ENCODE peak calls at places on chromosomes 2 and 18, in six cellular contexts. One of them, this sample, is unnamed.

GRCh38 chr2:70643715-70644114 is 90.1 kb upstream of the TGFA start:
- DNase-seq in cardiac muscle cell: peak
- DNase-seq in thoracic aorta: no peak
- DNase-seq in fibroblast of pulmonary artery: no peak
- DNase-seq in fibroblast of lung: no peak
- DNase-seq in lower lobe of right lung: no peak
- DNase-seq in this sample: no peak

GRCh38 chr2:75787532-75788132 is 76.9 kb upstream of the GCFC2 start:
- DNase-seq in lower lobe of right lung: no peak
- DNase-seq in fibroblast of pulmonary artery: peak
- DNase-seq in fibroblast of lung: peak
- DNase-seq in thoracic aorta: no peak
- DNase-seq in cardiac muscle cell: peak
- DNase-seq in this sample: peak

GRCh38 chr2:135586148-135586547 is 54.9 kb downstream of the R3HDM1 start:
- DNase-seq in fibroblast of pulmonary artery: peak
- DNase-seq in cardiac muscle cell: no peak
- DNase-seq in lower lobe of right lung: no peak
- DNase-seq in fibroblast of lung: no peak
- DNase-seq in thoracic aorta: no peak
- DNase-seq in this sample: no peak

GRCh38 chr2:37770797-37771196 is 99.4 kb upstream of the CDC42EP3 start:
- DNase-seq in fibroblast of lung: no peak
- DNase-seq in cardiac muscle cell: no peak
- DNase-seq in fibroblast of pulmonary artery: no peak
- DNase-seq in thoracic aorta: no peak
- DNase-seq in lower lobe of right lung: no peak
- DNase-seq in this sample: no peak

GRCh38 chr18:65477450-65477849 is 273.4 kb upstream of the CDH7 start:
- DNase-seq in cardiac muscle cell: no peak
- DNase-seq in lower lobe of right lung: no peak
- DNase-seq in thoracic aorta: no peak
- DNase-seq in fibroblast of pulmonary artery: no peak
- DNase-seq in fibroblast of lung: no peak
- DNase-seq in this sample: no peak

GRCh38 chr18:22348521-22349316 is 69.0 kb downstream of the CTAGE1 start:
- DNase-seq in lower lobe of right lung: peak
- DNase-seq in fibroblast of pulmonary artery: peak
- DNase-seq in thoracic aorta: no peak
- DNase-seq in cardiac muscle cell: peak
- DNase-seq in fibroblast of lung: peak
- DNase-seq in this sample: peak

GRCh38 chr2:128628996-128629395 is 310.3 kb upstream of the HS6ST1 start:
- DNase-seq in cardiac muscle cell: no peak
- DNase-seq in fibroblast of pulmonary artery: no peak
- DNase-seq in thoracic aorta: no peak
- DNase-seq in fibroblast of lung: no peak
- DNase-seq in lower lobe of right lung: no peak
- DNase-seq in this sample: no peak

GRCh38 chr18:22230403-22231042 is 61.1 kb downstream of the GATA6 start:
- DNase-seq in fibroblast of lung: peak
- DNase-seq in thoracic aorta: no peak
- DNase-seq in lower lobe of right lung: no peak
- DNase-seq in cardiac muscle cell: peak
- DNase-seq in fibroblast of pulmonary artery: peak
- DNase-seq in this sample: peak

GRCh38 chr2:104885119-104885777 is 31.3 kb downstream of the POU3F3 start:
- DNase-seq in fibroblast of lung: no peak
- DNase-seq in cardiac muscle cell: no peak
- DNase-seq in lower lobe of right lung: no peak
- DNase-seq in thoracic aorta: no peak
- DNase-seq in fibroblast of pulmonary artery: no peak
- DNase-seq in this sample: no peak

GRCh38 chr18:37175727-37176126 is 346.8 kb downstream of the KIAA1328 start:
- DNase-seq in thoracic aorta: no peak
- DNase-seq in cardiac muscle cell: no peak
- DNase-seq in fibroblast of lung: no peak
- DNase-seq in fibroblast of pulmonary artery: no peak
- DNase-seq in lower lobe of right lung: no peak
- DNase-seq in this sample: no peak

GRCh38 chr2:191795711-191796110 is 51.2 kb downstream of the CAVIN2 start:
- DNase-seq in thoracic aorta: no peak
- DNase-seq in cardiac muscle cell: no peak
- DNase-seq in fibroblast of lung: no peak
- DNase-seq in fibroblast of pulmonary artery: no peak
- DNase-seq in lower lobe of right lung: no peak
- DNase-seq in this sample: no peak

GRCh38 chr18:77134611-77135010 is 2.0 kb upstream of the MBP start:
- DNase-seq in lower lobe of right lung: no peak
- DNase-seq in thoracic aorta: no peak
- DNase-seq in cardiac muscle cell: no peak
- DNase-seq in fibroblast of lung: no peak
- DNase-seq in fibroblast of pulmonary artery: no peak
- DNase-seq in this sample: no peak

GRCh38 chr2:232350804-232351685 is 27.5 kb upstream of the ALPP start:
- DNase-seq in thoracic aorta: no peak
- DNase-seq in fibroblast of pulmonary artery: no peak
- DNase-seq in lower lobe of right lung: peak
- DNase-seq in fibroblast of lung: no peak
- DNase-seq in cardiac muscle cell: no peak
- DNase-seq in this sample: no peak

GRCh38 chr2:157938556-157938955 is 62.4 kb upstream of the ACVR1 start:
- DNase-seq in fibroblast of pulmonary artery: no peak
- DNase-seq in lower lobe of right lung: no peak
- DNase-seq in fibroblast of lung: peak
- DNase-seq in cardiac muscle cell: no peak
- DNase-seq in thoracic aorta: no peak
- DNase-seq in this sample: peak

GRCh38 chr2:102059151-102059550 is 67.4 kb downstream of the IL1R2 start:
- DNase-seq in fibroblast of pulmonary artery: no peak
- DNase-seq in thoracic aorta: no peak
- DNase-seq in fibroblast of lung: no peak
- DNase-seq in lower lobe of right lung: no peak
- DNase-seq in cardiac muscle cell: peak
- DNase-seq in this sample: peak

GRCh38 chr2:86017901-86018896 is 87.5 kb downstream of the POLR1A start:
- DNase-seq in lower lobe of right lung: peak
- DNase-seq in fibroblast of lung: no peak
- DNase-seq in fibroblast of pulmonary artery: no peak
- DNase-seq in cardiac muscle cell: no peak
- DNase-seq in thoracic aorta: no peak
- DNase-seq in this sample: peak

GRCh38 chr2:180907731-180908130 is 72.7 kb upstream of the UBE2E3 start:
- DNase-seq in fibroblast of lung: peak
- DNase-seq in thoracic aorta: no peak
- DNase-seq in cardiac muscle cell: peak
- DNase-seq in lower lobe of right lung: no peak
- DNase-seq in fibroblast of pulmonary artery: peak
- DNase-seq in this sample: no peak

GRCh38 chr2:144552821-144553220 is 32.9 kb upstream of the ZEB2 start:
- DNase-seq in cardiac muscle cell: no peak
- DNase-seq in fibroblast of lung: no peak
- DNase-seq in fibroblast of pulmonary artery: no peak
- DNase-seq in thoracic aorta: no peak
- DNase-seq in lower lobe of right lung: no peak
- DNase-seq in this sample: no peak

GRCh38 chr2:27353762-27354596 is 2.6 kb downstream of the GTF3C2 start:
- DNase-seq in thoracic aorta: no peak
- DNase-seq in fibroblast of lung: no peak
- DNase-seq in cardiac muscle cell: peak
- DNase-seq in lower lobe of right lung: no peak
- DNase-seq in fibroblast of pulmonary artery: no peak
- DNase-seq in this sample: peak

GRCh38 chr2:172452845-172453244 is 25.5 kb downstream of the ITGA6 start:
- DNase-seq in lower lobe of right lung: no peak
- DNase-seq in cardiac muscle cell: no peak
- DNase-seq in fibroblast of pulmonary artery: no peak
- DNase-seq in thoracic aorta: no peak
- DNase-seq in fibroblast of lung: no peak
- DNase-seq in this sample: no peak

GRCh38 chr18:57175550-57175949 is 28.7 kb downstream of the BOD1L2 start:
- DNase-seq in fibroblast of lung: no peak
- DNase-seq in thoracic aorta: no peak
- DNase-seq in fibroblast of pulmonary artery: no peak
- DNase-seq in lower lobe of right lung: no peak
- DNase-seq in cardiac muscle cell: no peak
- DNase-seq in this sample: no peak

GRCh38 chr2:128374001-128374710 is 55.5 kb upstream of the HS6ST1 start:
- DNase-seq in thoracic aorta: no peak
- DNase-seq in fibroblast of pulmonary artery: peak
- DNase-seq in fibroblast of lung: peak
- DNase-seq in lower lobe of right lung: peak
- DNase-seq in cardiac muscle cell: peak
- DNase-seq in this sample: peak

GRCh38 chr2:120108049-120108448 is 95.2 kb downstream of the EPB41L5 start:
- DNase-seq in fibroblast of lung: peak
- DNase-seq in fibroblast of pulmonary artery: peak
- DNase-seq in cardiac muscle cell: peak
- DNase-seq in lower lobe of right lung: no peak
- DNase-seq in thoracic aorta: no peak
- DNase-seq in this sample: peak

DNA sequence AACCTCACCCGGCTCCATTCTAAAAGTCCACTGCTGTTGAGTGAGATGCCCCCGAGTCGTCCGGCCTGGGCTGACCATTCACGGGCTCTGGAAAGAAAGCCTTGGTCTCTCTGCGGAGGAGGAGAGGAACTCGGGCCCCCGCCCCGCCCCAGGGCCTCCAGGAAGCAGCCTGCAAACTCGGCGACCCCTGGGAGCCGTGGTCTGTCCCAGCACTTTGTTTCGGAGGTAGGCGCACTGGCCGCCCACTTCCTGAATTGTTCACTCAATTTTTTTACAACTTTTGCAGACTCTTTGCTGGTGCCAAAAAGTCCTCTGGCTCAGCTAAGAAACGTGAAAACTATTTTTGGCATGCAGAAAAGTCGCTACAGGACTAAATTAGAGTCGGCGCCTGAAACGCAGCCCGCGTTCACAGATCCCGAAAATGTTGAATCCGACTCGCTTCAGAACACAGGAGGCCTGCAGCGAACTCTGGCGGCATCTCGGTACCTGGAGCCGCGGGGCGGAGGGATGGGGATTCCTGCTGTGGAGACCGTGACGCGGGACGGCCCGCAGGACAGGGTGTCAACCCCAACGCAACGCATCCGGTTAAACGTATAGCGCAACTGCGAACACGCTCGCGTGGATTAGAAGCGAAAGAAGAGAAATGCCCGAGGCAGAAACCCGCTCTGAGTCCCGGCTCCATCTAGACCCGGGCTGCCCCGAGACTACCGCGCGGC is 1.5 kb downstream of the PXDN start:
- DNase-seq in fibroblast of lung: peak
- DNase-seq in fibroblast of pulmonary artery: peak
- DNase-seq in cardiac muscle cell: peak
- DNase-seq in lower lobe of right lung: peak
- DNase-seq in thoracic aorta: no peak
- DNase-seq in this sample: peak
- TF ChIP-seq CTCF in fibroblast of lung: peak
- TF ChIP-seq CTCF in fibroblast of pulmonary artery: peak
- TF ChIP-seq CTCF in cardiac muscle cell: peak
- TF ChIP-seq CTCF in lower lobe of right lung: peak
- TF ChIP-seq CTCF in thoracic aorta: peak
- TF ChIP-seq CTCF in this sample: peak

DNA sequence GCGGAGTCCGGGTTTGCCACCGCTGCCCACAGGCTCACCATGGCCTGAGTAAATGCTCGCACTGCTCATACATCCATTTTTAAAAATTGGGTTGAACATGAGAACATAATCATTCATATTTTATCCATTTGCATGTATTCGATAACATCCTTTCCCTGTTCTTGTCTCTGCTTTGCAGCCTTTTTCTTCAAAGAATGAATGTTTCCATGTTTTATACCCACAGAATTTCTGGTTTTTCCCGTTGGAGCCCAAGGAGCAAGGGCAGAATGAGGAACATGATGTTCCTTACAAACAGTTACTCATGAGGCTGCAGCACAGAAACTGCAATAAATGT is 146.5 kb downstream of the CCDC74A start:
- DNase-seq in fibroblast of pulmonary artery: no peak
- DNase-seq in fibroblast of lung: no peak
- DNase-seq in thoracic aorta: no peak
- DNase-seq in lower lobe of right lung: no peak
- DNase-seq in cardiac muscle cell: no peak
- DNase-seq in this sample: no peak
- H3K4me3 ChIP-seq in fibroblast of pulmonary artery: no peak
- H3K4me3 ChIP-seq in fibroblast of lung: no peak
- H3K4me3 ChIP-seq in thoracic aorta: peak
- H3K4me3 ChIP-seq in lower lobe of right lung: peak
- H3K4me3 ChIP-seq in cardiac muscle cell: peak
- H3K4me3 ChIP-seq in this sample: no peak

DNA sequence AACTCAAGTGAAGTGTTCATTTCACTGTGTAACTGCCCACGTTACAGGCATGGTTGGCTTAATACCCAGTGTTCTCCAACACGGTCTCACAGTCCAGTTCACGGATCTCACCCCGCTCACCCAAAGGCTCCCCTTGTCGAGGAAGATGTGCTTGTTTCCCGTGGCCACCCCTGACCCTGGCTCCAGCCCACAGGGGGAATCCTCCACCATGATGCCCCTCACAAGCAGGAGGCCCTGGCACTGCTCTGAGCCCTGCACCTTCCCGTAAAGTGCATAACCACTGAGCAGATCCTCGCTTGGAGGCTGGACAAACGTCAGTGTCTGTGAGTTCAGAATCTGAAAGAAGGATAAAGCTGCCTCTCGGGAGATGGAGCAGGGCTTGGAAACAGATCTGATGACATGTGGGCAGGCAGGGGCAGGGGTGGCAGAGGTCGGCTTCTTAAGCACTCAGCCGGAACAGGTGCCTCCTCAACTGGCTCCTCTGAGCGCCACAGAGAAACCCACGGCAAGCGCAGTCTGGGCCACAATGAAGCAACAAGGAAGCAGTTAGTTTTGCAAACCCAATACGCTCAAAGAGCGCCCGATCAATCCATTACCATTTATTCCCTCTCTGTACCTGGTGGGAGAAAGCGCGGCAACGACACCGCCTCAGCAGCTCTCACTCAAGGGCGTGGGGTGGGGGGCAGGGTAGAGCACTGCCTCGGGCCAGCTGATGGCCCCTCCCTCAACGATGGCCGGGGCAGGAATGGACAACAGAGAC is 17.6 kb downstream of the HDAC4 start:
- DNase-seq in lower lobe of right lung: peak
- DNase-seq in fibroblast of pulmonary artery: no peak
- DNase-seq in cardiac muscle cell: no peak
- DNase-seq in fibroblast of lung: no peak
- DNase-seq in thoracic aorta: no peak
- DNase-seq in this sample: no peak
- TF ChIP-seq CTCF in lower lobe of right lung: no peak
- TF ChIP-seq CTCF in fibroblast of pulmonary artery: no peak
- TF ChIP-seq CTCF in cardiac muscle cell: no peak
- TF ChIP-seq CTCF in fibroblast of lung: no peak
- TF ChIP-seq CTCF in thoracic aorta: no peak
- TF ChIP-seq CTCF in this sample: no peak

DNA sequence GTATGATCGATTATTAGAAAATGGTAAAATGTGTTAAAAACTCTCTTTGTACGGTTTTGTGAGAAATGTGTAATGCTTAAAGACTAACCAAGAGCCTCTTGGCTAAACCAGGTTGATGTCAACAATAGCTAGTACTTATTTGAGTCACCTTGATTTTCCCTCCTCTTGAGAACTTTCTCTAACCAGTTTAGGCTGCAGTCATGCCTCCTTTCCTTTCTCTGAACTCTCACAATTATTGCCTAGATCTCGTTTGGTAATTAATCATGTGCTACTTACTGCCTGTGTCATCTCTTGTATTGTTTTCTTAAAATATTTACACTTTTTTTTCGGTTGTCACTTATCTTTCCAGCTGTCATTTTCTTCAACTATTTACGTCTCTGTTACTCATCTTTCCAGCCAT is 1.1 kb upstream of the EPC2 start:
- DNase-seq in fibroblast of lung: no peak
- DNase-seq in fibroblast of pulmonary artery: no peak
- DNase-seq in lower lobe of right lung: no peak
- DNase-seq in thoracic aorta: no peak
- DNase-seq in cardiac muscle cell: no peak
- DNase-seq in this sample: no peak
- H3K4me3 ChIP-seq in fibroblast of lung: no peak
- H3K4me3 ChIP-seq in fibroblast of pulmonary artery: peak
- H3K4me3 ChIP-seq in lower lobe of right lung: peak
- H3K4me3 ChIP-seq in thoracic aorta: peak
- H3K4me3 ChIP-seq in cardiac muscle cell: no peak
- H3K4me3 ChIP-seq in this sample: no peak